ENCODE peak calls at places on chromosomes 13 and 19, in five cellular contexts. G, N, E, P and T are unnamed samples.
A peak's percentile ranks its signal among the peaks of the same experiment; 100 is the strongest.

GRCh38 chr13:102914629-102914935 is 68.8 kb downstream of the ERCC5 start:
- DNase-seq in G (no peak), N (no peak), E (no peak), P (no peak), T (no peak)

GRCh38 chr19:10271543-10272086 is 695 bp downstream of the ICAM1 start:
- DNase-seq in G (no peak), N (peak; percentile 85), E (no peak), P (no peak), T (no peak)

GRCh38 chr19:55632463-55632834 is 8.1 kb upstream of the ZNF784 start:
- DNase-seq in G (peak; percentile 91), N (peak; percentile 94), E (peak; percentile 99), P (peak; percentile 69), T (no peak)

GRCh38 chr13:23159205-23159586 is 21.6 kb upstream of the SGCG start:
- DNase-seq in G (no peak), N (no peak), E (no peak), P (no peak), T (no peak)

GRCh38 chr19:47582320-47582909 is 9.5 kb upstream of the ZNF541 start:
- DNase-seq in G (no peak), N (peak; percentile 78), E (no peak), P (no peak), T (no peak)

GRCh38 chr13:96473463-96474157 is 383.7 kb downstream of the HS6ST3 start:
- DNase-seq in G (no peak), N (no peak), E (no peak), P (no peak), T (no peak)

GRCh38 chr13:42894765-42895181 is 97.3 kb downstream of the EPSTI1 start:
- DNase-seq in G (no peak), N (no peak), E (no peak), P (no peak), T (no peak)

GRCh38 chr13:41452462-41452861 is 4.9 kb upstream of the RGCC start:
- DNase-seq in G (no peak), N (no peak), E (no peak), P (no peak), T (no peak)

GRCh38 chr13:35475131-35475959 is 1.1 kb downstream of the MAB21L1 start:
- DNase-seq in G (peak; percentile 52), N (peak; percentile 30), E (no peak), P (no peak), T (no peak)

GRCh38 chr19:51326216-51327065 is 15.0 kb downstream of the IGLON5 start:
- DNase-seq in G (no peak), N (no peak), E (no peak), P (no peak), T (no peak)

GRCh38 chr19:54572696-54573311 is 786 bp upstream of the LILRA2 start:
- DNase-seq in G (no peak), N (no peak), E (peak; percentile 87), P (no peak), T (no peak)

GRCh38 chr13:40407567-40407966 is 258.9 kb downstream of the FOXO1 start:
- DNase-seq in G (no peak), N (no peak), E (peak; percentile 4), P (no peak), T (no peak)
- H3K27ac ChIP-seq in G (peak overlapping the region; percentile 85), N (no peak overlapping the region), E (peak overlapping the region; percentile 77), P (peak overlapping the region; percentile 89), T (peak overlapping the region; percentile 87)

GRCh38 chr13:60931858-60932546 is 483.6 kb downstream of the PCDH20 start:
- DNase-seq in G (no peak), N (no peak), E (no peak), P (no peak), T (no peak)
- H3K27ac ChIP-seq in G (no peak overlapping the region), N (no peak overlapping the region), E (no peak overlapping the region), P (no peak overlapping the region), T (no peak overlapping the region)

DNA sequence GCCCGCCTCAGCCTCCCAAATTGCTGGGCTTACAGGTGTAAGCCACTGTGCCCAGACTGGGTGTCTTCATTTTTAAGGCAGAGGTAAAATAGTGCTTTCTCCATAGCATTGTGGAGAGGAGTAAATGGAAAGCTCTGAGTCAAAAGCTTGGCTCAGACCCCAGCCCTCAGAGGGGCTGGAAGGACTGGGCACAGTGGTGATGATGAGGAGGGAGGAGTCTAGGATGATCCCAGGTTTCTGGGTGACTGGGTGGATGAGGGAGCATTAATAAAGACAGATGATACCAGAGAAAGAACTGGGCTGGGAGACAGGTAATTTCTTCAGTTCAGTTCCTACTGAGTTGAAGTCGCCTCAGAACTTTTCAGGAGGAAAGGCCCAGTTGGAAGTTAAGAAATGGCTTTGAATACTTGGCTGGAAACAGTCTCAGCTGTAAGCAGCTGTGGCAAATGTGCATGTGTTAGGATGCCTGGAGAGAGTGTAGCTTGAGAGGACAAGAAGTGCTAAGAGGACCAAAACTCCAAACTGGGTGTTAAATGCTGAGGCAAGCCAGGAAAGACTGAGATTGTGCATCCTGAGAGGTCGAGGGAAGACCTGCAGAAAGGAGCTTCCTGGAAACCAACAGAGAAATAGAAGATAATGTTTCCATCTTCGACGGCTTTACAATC is 37.1 kb upstream of the MEDAG start:
- DNase-seq in G (no peak), N (peak; percentile 54), E (no peak), P (no peak), T (no peak)
- H3K27ac ChIP-seq in G (peak overlapping the region; percentile 87), N (peak overlapping the region; percentile 98), E (peak overlapping the region; percentile 71), P (peak overlapping the region; percentile 84), T (peak overlapping the region; percentile 88)

GRCh38 chr19:8221161-8221560 is 12.0 kb downstream of the CERS4 start:
- DNase-seq in G (no peak), N (no peak), E (no peak), P (no peak), T (no peak)

GRCh38 chr19:8220481-8220880 is 11.3 kb downstream of the CERS4 start:
- DNase-seq in G (no peak), N (no peak), E (no peak), P (no peak), T (no peak)

DNA sequence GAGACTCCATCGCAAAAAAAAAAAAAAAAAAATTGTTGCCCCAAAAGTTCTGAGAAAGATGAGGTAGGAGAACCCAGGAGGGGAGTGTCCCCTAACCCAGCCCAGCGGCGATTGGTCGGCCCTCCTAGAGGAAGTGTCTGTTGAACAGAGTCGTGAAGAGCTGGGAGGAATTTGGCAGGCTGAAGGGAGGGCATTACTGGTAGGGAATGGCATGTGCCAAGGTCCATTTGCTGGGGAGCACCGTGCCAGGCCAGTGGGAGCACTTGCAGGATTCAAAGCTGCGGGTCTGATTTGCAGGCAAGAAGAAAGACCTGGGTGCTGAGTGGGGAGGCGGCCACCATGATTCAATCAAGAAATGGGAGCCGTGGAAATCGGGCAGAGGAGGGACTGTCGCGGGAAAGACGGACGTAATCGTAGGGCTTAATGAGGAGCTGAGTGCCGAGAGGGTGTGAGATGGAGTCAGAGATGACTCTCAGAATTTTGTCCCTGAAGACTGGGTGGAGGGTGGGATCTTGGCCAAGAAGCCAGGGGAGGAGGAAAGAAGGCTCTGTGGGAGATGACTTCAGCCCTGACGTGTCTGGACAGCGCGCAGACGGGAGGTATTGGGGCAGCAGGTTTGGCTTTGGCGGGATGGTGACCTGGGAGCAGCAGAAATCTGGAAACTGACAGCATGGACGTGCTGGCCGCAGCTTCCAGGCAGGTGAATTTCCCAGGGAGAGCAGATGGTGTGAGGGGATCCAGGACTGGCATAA is 15.4 kb downstream of the CERS4 start:
- DNase-seq in G (peak; percentile 62), N (no peak), E (no peak), P (peak; percentile 35), T (no peak)
- H3K27ac ChIP-seq in G (no peak overlapping the region), N (no peak overlapping the region), E (no peak overlapping the region), P (no peak overlapping the region), T (peak overlapping the region; percentile 29)

DNA sequence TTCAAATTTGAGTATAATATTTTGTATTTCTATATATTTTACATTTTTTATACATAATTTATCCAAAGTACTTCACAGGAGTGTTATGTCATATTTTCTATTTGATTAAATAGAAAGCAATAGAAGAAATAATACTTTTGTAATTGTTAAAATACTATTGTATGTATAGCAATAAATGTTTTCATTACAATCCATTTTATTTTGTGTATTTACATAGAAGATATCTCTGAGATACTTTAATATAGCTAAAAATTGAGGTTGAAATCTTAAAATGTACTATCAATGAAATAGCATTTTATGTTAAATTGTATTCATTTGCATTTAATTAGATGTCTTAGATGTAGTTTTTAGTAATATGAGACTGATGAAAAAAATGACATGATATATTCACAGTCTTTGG is 1109.6 kb upstream of the MIR17HG start:
- DNase-seq in G (no peak), N (no peak), E (no peak), P (no peak), T (no peak)
- H3K27ac ChIP-seq in G (no peak overlapping the region), N (no peak overlapping the region), E (no peak overlapping the region), P (no peak overlapping the region), T (no peak overlapping the region)

DNA sequence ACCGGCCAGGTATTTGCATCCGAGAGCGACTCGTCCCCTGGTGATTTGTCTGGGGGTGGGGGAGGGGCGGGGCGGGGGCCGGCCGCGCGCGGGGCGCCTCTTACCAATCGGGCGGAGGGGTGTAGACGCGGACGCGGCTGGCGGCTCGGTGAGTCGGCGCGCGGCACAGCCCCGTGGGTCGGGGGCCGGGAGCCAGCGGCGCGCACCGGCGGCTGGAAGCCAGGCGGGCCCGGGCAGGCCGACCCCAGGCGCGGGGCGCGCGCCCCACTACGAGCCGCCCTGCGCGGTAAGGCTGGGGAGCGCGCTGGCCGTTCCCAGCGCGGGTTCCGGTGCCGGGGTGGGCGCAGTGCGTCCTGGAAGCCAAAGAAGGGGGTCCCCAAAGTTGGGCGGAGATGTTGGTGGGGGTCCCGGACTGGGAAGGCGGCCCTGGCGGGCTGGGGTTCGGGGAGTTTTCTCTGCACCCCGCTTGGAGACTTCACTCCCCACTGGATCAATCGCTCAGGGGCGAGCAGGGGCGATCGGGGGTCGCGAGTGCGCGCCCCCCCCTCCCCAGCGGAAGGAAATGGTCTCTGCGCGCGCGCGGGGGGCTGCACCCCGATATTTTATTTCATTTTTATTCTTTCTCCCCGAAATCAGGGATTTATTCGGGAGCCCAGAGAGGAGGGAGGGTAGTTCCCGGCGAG is at the start of gene ARID3A:
- DNase-seq in G (no peak), N (no peak), E (no peak), P (no peak), T (no peak)
- H3K27ac ChIP-seq in G (peak within 1 kb of the TSS; percentile 92), N (peak within 1 kb of the TSS; percentile 79), E (peak within 1 kb of the TSS; percentile 87), P (peak within 1 kb of the TSS; percentile 80), T (peak within 1 kb of the TSS; percentile 82)

GRCh38 chr13:24252136-24252535 is 57.2 kb upstream of the C1QTNF9 start:
- DNase-seq in G (no peak), N (no peak), E (no peak), P (no peak), T (no peak)
- H3K27ac ChIP-seq in G (no peak overlapping the region), N (no peak overlapping the region), E (no peak overlapping the region), P (no peak overlapping the region), T (no peak overlapping the region)